ENCODE peak calls at places on chromosome 6, in nine cellular contexts. One of them, this sample, is unnamed.

GRCh38 chr6:53593001-53593488 is 48.1 kb upstream of the GCLC start:
- DNase-seq in RWPE1: no peak
- DNase-seq in CD8-positive, alpha-beta memory T cell: no peak
- DNase-seq in PC-3: peak
- DNase-seq in CD4-positive, alpha-beta T cell: no peak
- DNase-seq in GM23338: no peak
- DNase-seq in upper lobe of right lung: no peak
- DNase-seq in ascending aorta: no peak
- DNase-seq in cardiac muscle cell: peak
- DNase-seq in this sample: peak

GRCh38 chr6:12363651-12364381 is 73.7 kb downstream of the EDN1 start:
- DNase-seq in upper lobe of right lung: peak
- DNase-seq in PC-3: no peak
- DNase-seq in CD4-positive, alpha-beta T cell: no peak
- DNase-seq in ascending aorta: no peak
- DNase-seq in CD8-positive, alpha-beta memory T cell: no peak
- DNase-seq in cardiac muscle cell: no peak
- DNase-seq in GM23338: no peak
- DNase-seq in RWPE1: no peak
- DNase-seq in this sample: no peak

GRCh38 chr6:24720604-24721460 is 1.9 kb upstream of the C6orf62 start:
- DNase-seq in PC-3: peak
- DNase-seq in ascending aorta: peak
- DNase-seq in CD4-positive, alpha-beta T cell: peak
- DNase-seq in GM23338: peak
- DNase-seq in upper lobe of right lung: peak
- DNase-seq in cardiac muscle cell: peak
- DNase-seq in RWPE1: peak
- DNase-seq in CD8-positive, alpha-beta memory T cell: peak
- DNase-seq in this sample: peak

GRCh38 chr6:33960345-33961313 is 156.8 kb upstream of the MLN start:
- DNase-seq in PC-3: peak
- DNase-seq in RWPE1: peak
- DNase-seq in GM23338: no peak
- DNase-seq in CD8-positive, alpha-beta memory T cell: no peak
- DNase-seq in ascending aorta: no peak
- DNase-seq in cardiac muscle cell: no peak
- DNase-seq in upper lobe of right lung: peak
- DNase-seq in CD4-positive, alpha-beta T cell: no peak
- DNase-seq in this sample: no peak

GRCh38 chr6:166910601-166911000 is 45.7 kb downstream of the RNASET2 start:
- DNase-seq in cardiac muscle cell: no peak
- DNase-seq in ascending aorta: no peak
- DNase-seq in CD4-positive, alpha-beta T cell: no peak
- DNase-seq in GM23338: no peak
- DNase-seq in CD8-positive, alpha-beta memory T cell: no peak
- DNase-seq in RWPE1: peak
- DNase-seq in PC-3: peak
- DNase-seq in upper lobe of right lung: no peak
- DNase-seq in this sample: no peak

GRCh38 chr6:137165375-137166246 is 7.8 kb downstream of the IL22RA2 start:
- DNase-seq in CD8-positive, alpha-beta memory T cell: peak
- DNase-seq in cardiac muscle cell: peak
- DNase-seq in ascending aorta: no peak
- DNase-seq in PC-3: peak
- DNase-seq in upper lobe of right lung: no peak
- DNase-seq in GM23338: no peak
- DNase-seq in CD4-positive, alpha-beta T cell: peak
- DNase-seq in RWPE1: peak
- DNase-seq in this sample: no peak

GRCh38 chr6:75308250-75308988 is 23.8 kb upstream of the TMEM30A start:
- DNase-seq in cardiac muscle cell: no peak
- DNase-seq in PC-3: no peak
- DNase-seq in upper lobe of right lung: no peak
- DNase-seq in CD4-positive, alpha-beta T cell: no peak
- DNase-seq in GM23338: peak
- DNase-seq in ascending aorta: no peak
- DNase-seq in RWPE1: no peak
- DNase-seq in CD8-positive, alpha-beta memory T cell: no peak
- DNase-seq in this sample: no peak

GRCh38 chr6:124857746-124858145 is 104.5 kb upstream of the RNF217 start:
- DNase-seq in CD8-positive, alpha-beta memory T cell: no peak
- DNase-seq in ascending aorta: no peak
- DNase-seq in CD4-positive, alpha-beta T cell: no peak
- DNase-seq in PC-3: no peak
- DNase-seq in RWPE1: no peak
- DNase-seq in cardiac muscle cell: no peak
- DNase-seq in upper lobe of right lung: no peak
- DNase-seq in GM23338: no peak
- DNase-seq in this sample: no peak

GRCh38 chr6:17439243-17439993 is 46.0 kb downstream of the CAP2 start:
- DNase-seq in cardiac muscle cell: no peak
- DNase-seq in ascending aorta: no peak
- DNase-seq in CD4-positive, alpha-beta T cell: no peak
- DNase-seq in GM23338: no peak
- DNase-seq in upper lobe of right lung: no peak
- DNase-seq in RWPE1: no peak
- DNase-seq in PC-3: no peak
- DNase-seq in CD8-positive, alpha-beta memory T cell: no peak
- DNase-seq in this sample: peak

GRCh38 chr6:14365393-14365792 is 247.8 kb downstream of the CD83 start:
- DNase-seq in GM23338: no peak
- DNase-seq in upper lobe of right lung: no peak
- DNase-seq in RWPE1: no peak
- DNase-seq in PC-3: no peak
- DNase-seq in CD4-positive, alpha-beta T cell: no peak
- DNase-seq in ascending aorta: no peak
- DNase-seq in CD8-positive, alpha-beta memory T cell: no peak
- DNase-seq in cardiac muscle cell: peak
- DNase-seq in this sample: peak

GRCh38 chr6:41209976-41210375 is 9.0 kb upstream of the TREML2 start:
- DNase-seq in upper lobe of right lung: no peak
- DNase-seq in CD4-positive, alpha-beta T cell: no peak
- DNase-seq in PC-3: no peak
- DNase-seq in GM23338: no peak
- DNase-seq in ascending aorta: no peak
- DNase-seq in cardiac muscle cell: no peak
- DNase-seq in RWPE1: no peak
- DNase-seq in CD8-positive, alpha-beta memory T cell: no peak
- DNase-seq in this sample: no peak

GRCh38 chr6:119096683-119097310 is 18.3 kb upstream of the FAM184A start:
- DNase-seq in CD4-positive, alpha-beta T cell: no peak
- DNase-seq in PC-3: no peak
- DNase-seq in RWPE1: peak
- DNase-seq in GM23338: no peak
- DNase-seq in ascending aorta: no peak
- DNase-seq in cardiac muscle cell: peak
- DNase-seq in upper lobe of right lung: no peak
- DNase-seq in CD8-positive, alpha-beta memory T cell: no peak
- DNase-seq in this sample: peak

GRCh38 chr6:89270951-89271721 is 44.0 kb downstream of the GABRR2 start:
- DNase-seq in RWPE1: no peak
- DNase-seq in PC-3: no peak
- DNase-seq in ascending aorta: no peak
- DNase-seq in cardiac muscle cell: no peak
- DNase-seq in CD8-positive, alpha-beta memory T cell: no peak
- DNase-seq in CD4-positive, alpha-beta T cell: no peak
- DNase-seq in GM23338: no peak
- DNase-seq in upper lobe of right lung: no peak
- DNase-seq in this sample: no peak

GRCh38 chr6:73854998-73855718 is 159.2 kb downstream of the CD109 start:
- DNase-seq in CD8-positive, alpha-beta memory T cell: no peak
- DNase-seq in upper lobe of right lung: no peak
- DNase-seq in ascending aorta: no peak
- DNase-seq in PC-3: peak
- DNase-seq in cardiac muscle cell: peak
- DNase-seq in RWPE1: peak
- DNase-seq in CD4-positive, alpha-beta T cell: no peak
- DNase-seq in GM23338: peak
- DNase-seq in this sample: peak

GRCh38 chr6:128415387-128415786 is 105.0 kb downstream of the PTPRK start:
- DNase-seq in RWPE1: no peak
- DNase-seq in cardiac muscle cell: no peak
- DNase-seq in GM23338: no peak
- DNase-seq in ascending aorta: no peak
- DNase-seq in CD8-positive, alpha-beta memory T cell: no peak
- DNase-seq in PC-3: no peak
- DNase-seq in CD4-positive, alpha-beta T cell: no peak
- DNase-seq in upper lobe of right lung: no peak
- DNase-seq in this sample: no peak

DNA sequence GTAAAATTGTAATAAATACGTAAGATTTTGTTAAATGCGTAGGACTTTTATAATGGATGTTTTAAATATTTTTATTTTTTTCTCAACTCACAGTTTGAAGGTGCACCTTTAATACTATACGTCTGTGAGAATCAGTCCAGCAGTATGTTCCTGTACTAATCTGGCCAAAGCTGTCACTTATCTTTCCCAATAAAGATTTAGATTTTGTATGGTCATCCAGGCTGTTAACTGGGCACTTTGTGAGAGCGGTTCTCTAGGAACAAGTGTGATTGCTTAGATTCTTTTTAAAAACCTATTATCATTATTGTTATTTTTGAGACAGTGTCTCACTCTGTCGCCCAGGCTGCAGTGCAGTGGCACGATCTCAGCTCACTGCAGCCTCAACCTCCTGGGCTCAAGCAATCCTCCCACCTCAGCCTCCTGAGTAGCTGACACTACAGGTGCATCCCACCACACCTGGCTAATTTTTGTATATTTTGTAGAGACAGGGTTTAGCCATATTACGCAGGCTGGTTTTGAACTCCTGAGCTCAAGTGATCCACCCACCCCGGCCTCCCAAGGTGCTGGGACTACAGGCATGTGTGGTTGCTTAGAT is 1.7 kb downstream of the DCBLD1 start:
- DNase-seq in cardiac muscle cell: no peak
- DNase-seq in ascending aorta: no peak
- DNase-seq in RWPE1: no peak
- DNase-seq in CD4-positive, alpha-beta T cell: no peak
- DNase-seq in CD8-positive, alpha-beta memory T cell: no peak
- DNase-seq in PC-3: no peak
- DNase-seq in GM23338: no peak
- DNase-seq in upper lobe of right lung: no peak
- DNase-seq in this sample: no peak
- H3K27ac ChIP-seq in cardiac muscle cell: no peak
- H3K27ac ChIP-seq in ascending aorta: peak
- H3K27ac ChIP-seq in RWPE1: peak
- H3K27ac ChIP-seq in CD4-positive, alpha-beta T cell: no peak
- H3K27ac ChIP-seq in CD8-positive, alpha-beta memory T cell: no peak
- H3K27ac ChIP-seq in PC-3: no peak
- H3K27ac ChIP-seq in GM23338: no peak
- H3K27ac ChIP-seq in upper lobe of right lung: peak
- H3K27ac ChIP-seq in this sample: no peak

GRCh38 chr6:164086326-164086887 is 671.9 kb downstream of the QKI start:
- DNase-seq in ascending aorta: no peak
- DNase-seq in cardiac muscle cell: no peak
- DNase-seq in GM23338: no peak
- DNase-seq in PC-3: no peak
- DNase-seq in CD8-positive, alpha-beta memory T cell: no peak
- DNase-seq in CD4-positive, alpha-beta T cell: no peak
- DNase-seq in RWPE1: no peak
- DNase-seq in upper lobe of right lung: no peak
- DNase-seq in this sample: no peak
- H3K27ac ChIP-seq in ascending aorta: peak
- H3K27ac ChIP-seq in cardiac muscle cell: no peak
- H3K27ac ChIP-seq in GM23338: no peak
- H3K27ac ChIP-seq in PC-3: no peak
- H3K27ac ChIP-seq in CD8-positive, alpha-beta memory T cell: no peak
- H3K27ac ChIP-seq in CD4-positive, alpha-beta T cell: no peak
- H3K27ac ChIP-seq in RWPE1: no peak
- H3K27ac ChIP-seq in upper lobe of right lung: no peak
- H3K27ac ChIP-seq in this sample: no peak

GRCh38 chr6:39476670-39477069 is 154.2 kb upstream of the KCNK16 start:
- DNase-seq in upper lobe of right lung: no peak
- DNase-seq in PC-3: no peak
- DNase-seq in CD8-positive, alpha-beta memory T cell: no peak
- DNase-seq in CD4-positive, alpha-beta T cell: no peak
- DNase-seq in ascending aorta: no peak
- DNase-seq in GM23338: no peak
- DNase-seq in RWPE1: no peak
- DNase-seq in cardiac muscle cell: no peak
- DNase-seq in this sample: no peak
- H3K27ac ChIP-seq in upper lobe of right lung: no peak
- H3K27ac ChIP-seq in PC-3: no peak
- H3K27ac ChIP-seq in CD8-positive, alpha-beta memory T cell: no peak
- H3K27ac ChIP-seq in CD4-positive, alpha-beta T cell: no peak
- H3K27ac ChIP-seq in ascending aorta: no peak
- H3K27ac ChIP-seq in GM23338: no peak
- H3K27ac ChIP-seq in RWPE1: no peak
- H3K27ac ChIP-seq in cardiac muscle cell: no peak
- H3K27ac ChIP-seq in this sample: no peak

GRCh38 chr6:159117541-159117940 is 51.7 kb upstream of the FNDC1 start:
- DNase-seq in cardiac muscle cell: no peak
- DNase-seq in GM23338: no peak
- DNase-seq in ascending aorta: no peak
- DNase-seq in RWPE1: no peak
- DNase-seq in PC-3: no peak
- DNase-seq in CD4-positive, alpha-beta T cell: no peak
- DNase-seq in upper lobe of right lung: no peak
- DNase-seq in CD8-positive, alpha-beta memory T cell: no peak
- DNase-seq in this sample: no peak

GRCh38 chr6:159114569-159114968 is 54.6 kb upstream of the FNDC1 start:
- DNase-seq in PC-3: no peak
- DNase-seq in cardiac muscle cell: no peak
- DNase-seq in RWPE1: no peak
- DNase-seq in CD8-positive, alpha-beta memory T cell: no peak
- DNase-seq in GM23338: no peak
- DNase-seq in upper lobe of right lung: no peak
- DNase-seq in ascending aorta: no peak
- DNase-seq in CD4-positive, alpha-beta T cell: no peak
- DNase-seq in this sample: no peak

GRCh38 chr6:159118941-159119340 is 50.3 kb upstream of the FNDC1 start:
- DNase-seq in upper lobe of right lung: no peak
- DNase-seq in CD8-positive, alpha-beta memory T cell: no peak
- DNase-seq in ascending aorta: no peak
- DNase-seq in cardiac muscle cell: no peak
- DNase-seq in RWPE1: no peak
- DNase-seq in GM23338: no peak
- DNase-seq in CD4-positive, alpha-beta T cell: no peak
- DNase-seq in PC-3: no peak
- DNase-seq in this sample: no peak

GRCh38 chr6:159116343-159116742 is 52.9 kb upstream of the FNDC1 start:
- DNase-seq in GM23338: no peak
- DNase-seq in cardiac muscle cell: no peak
- DNase-seq in ascending aorta: no peak
- DNase-seq in PC-3: no peak
- DNase-seq in upper lobe of right lung: peak
- DNase-seq in CD8-positive, alpha-beta memory T cell: no peak
- DNase-seq in RWPE1: no peak
- DNase-seq in CD4-positive, alpha-beta T cell: no peak
- DNase-seq in this sample: no peak

DNA sequence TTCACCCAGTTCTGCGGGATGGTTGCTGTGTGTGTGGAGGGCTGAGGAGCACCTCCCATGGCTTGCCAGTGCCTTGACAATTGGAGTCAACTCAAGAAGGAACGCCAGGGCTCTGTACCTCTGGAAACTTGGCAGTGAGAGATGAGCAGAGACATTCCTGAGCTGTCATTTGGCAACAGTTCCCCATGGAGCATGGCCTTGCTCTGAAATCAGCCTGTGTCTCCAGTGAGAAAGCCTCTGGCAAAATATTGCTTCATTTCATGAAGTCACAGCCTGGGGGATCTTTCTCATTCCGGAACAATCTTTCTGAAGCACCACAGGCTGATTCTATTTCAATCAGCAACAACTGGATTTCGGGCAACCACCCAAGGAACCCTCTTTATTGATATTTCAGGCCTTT is 52.2 kb upstream of the FNDC1 start:
- DNase-seq in PC-3: peak
- DNase-seq in upper lobe of right lung: no peak
- DNase-seq in RWPE1: no peak
- DNase-seq in ascending aorta: no peak
- DNase-seq in GM23338: no peak
- DNase-seq in cardiac muscle cell: peak
- DNase-seq in CD4-positive, alpha-beta T cell: no peak
- DNase-seq in CD8-positive, alpha-beta memory T cell: no peak
- DNase-seq in this sample: peak
- H3K27ac ChIP-seq in PC-3: no peak
- H3K27ac ChIP-seq in upper lobe of right lung: peak
- H3K27ac ChIP-seq in RWPE1: no peak
- H3K27ac ChIP-seq in ascending aorta: peak
- H3K27ac ChIP-seq in GM23338: no peak
- H3K27ac ChIP-seq in cardiac muscle cell: no peak
- H3K27ac ChIP-seq in CD4-positive, alpha-beta T cell: no peak
- H3K27ac ChIP-seq in CD8-positive, alpha-beta memory T cell: no peak
- H3K27ac ChIP-seq in this sample: no peak